ENCODE peak calls at places on chromosomes 5 and 9, in five cellular contexts. One of them, this sample, is unnamed.

GRCh38 chr5:143314664-143315063 is 88.8 kb downstream of the NR3C1 start:
- DNase-seq in iPS-NIHi11: no peak
- DNase-seq in NCI-H1436: no peak
- DNase-seq in stimulated activated CD8-positive, alpha-beta memory T cell treated with anti-CD3 and anti-CD28 coated beads, Interleukin-4, amount 100 ng/mL, for 4 hours: no peak
- DNase-seq in Calu3: no peak
- DNase-seq in this sample: no peak

GRCh38 chr5:157542282-157542966 is 33.2 kb downstream of the ADAM19 start:
- DNase-seq in iPS-NIHi11: no peak
- DNase-seq in NCI-H1436: no peak
- DNase-seq in stimulated activated CD8-positive, alpha-beta memory T cell treated with anti-CD3 and anti-CD28 coated beads, Interleukin-4, amount 100 ng/mL, for 4 hours: no peak
- DNase-seq in Calu3: no peak
- DNase-seq in this sample: no peak

GRCh38 chr5:138461343-138462125 is 3.7 kb upstream of the EGR1 start:
- DNase-seq in iPS-NIHi11: no peak
- DNase-seq in NCI-H1436: no peak
- DNase-seq in stimulated activated CD8-positive, alpha-beta memory T cell treated with anti-CD3 and anti-CD28 coated beads, Interleukin-4, amount 100 ng/mL, for 4 hours: no peak
- DNase-seq in Calu3: no peak
- DNase-seq in this sample: no peak

GRCh38 chr5:95238560-95239325 is 46.2 kb downstream of the MCTP1 start:
- DNase-seq in iPS-NIHi11: no peak
- DNase-seq in NCI-H1436: no peak
- DNase-seq in stimulated activated CD8-positive, alpha-beta memory T cell treated with anti-CD3 and anti-CD28 coated beads, Interleukin-4, amount 100 ng/mL, for 4 hours: no peak
- DNase-seq in Calu3: no peak
- DNase-seq in this sample: no peak

GRCh38 chr9:112754578-112754977 is 4.0 kb downstream of the SNX30 start:
- DNase-seq in iPS-NIHi11: no peak
- DNase-seq in NCI-H1436: no peak
- DNase-seq in stimulated activated CD8-positive, alpha-beta memory T cell treated with anti-CD3 and anti-CD28 coated beads, Interleukin-4, amount 100 ng/mL, for 4 hours: no peak
- DNase-seq in Calu3: no peak
- DNase-seq in this sample: no peak

GRCh38 chr5:122311400-122311887 is 593 bp upstream of the SNCAIP start:
- DNase-seq in iPS-NIHi11: peak
- DNase-seq in NCI-H1436: no peak
- DNase-seq in stimulated activated CD8-positive, alpha-beta memory T cell treated with anti-CD3 and anti-CD28 coated beads, Interleukin-4, amount 100 ng/mL, for 4 hours: no peak
- DNase-seq in Calu3: no peak
- DNase-seq in this sample: no peak

GRCh38 chr5:55855509-55855908 is 4.4 kb downstream of the IL31RA start:
- DNase-seq in iPS-NIHi11: peak
- DNase-seq in NCI-H1436: no peak
- DNase-seq in stimulated activated CD8-positive, alpha-beta memory T cell treated with anti-CD3 and anti-CD28 coated beads, Interleukin-4, amount 100 ng/mL, for 4 hours: no peak
- DNase-seq in Calu3: no peak
- DNase-seq in this sample: no peak

GRCh38 chr9:114189823-114190562 is 34.7 kb downstream of the COL27A1 start:
- DNase-seq in iPS-NIHi11: no peak
- DNase-seq in NCI-H1436: no peak
- DNase-seq in stimulated activated CD8-positive, alpha-beta memory T cell treated with anti-CD3 and anti-CD28 coated beads, Interleukin-4, amount 100 ng/mL, for 4 hours: no peak
- DNase-seq in Calu3: no peak
- DNase-seq in this sample: no peak

GRCh38 chr5:98769256-98770157 is 4.0 kb upstream of the RGMB start:
- DNase-seq in iPS-NIHi11: no peak
- DNase-seq in NCI-H1436: peak
- DNase-seq in stimulated activated CD8-positive, alpha-beta memory T cell treated with anti-CD3 and anti-CD28 coated beads, Interleukin-4, amount 100 ng/mL, for 4 hours: no peak
- DNase-seq in Calu3: peak
- DNase-seq in this sample: peak

GRCh38 chr5:178301641-178302040 is 69.0 kb upstream of the PHYKPL start:
- DNase-seq in iPS-NIHi11: no peak
- DNase-seq in NCI-H1436: no peak
- DNase-seq in stimulated activated CD8-positive, alpha-beta memory T cell treated with anti-CD3 and anti-CD28 coated beads, Interleukin-4, amount 100 ng/mL, for 4 hours: no peak
- DNase-seq in Calu3: no peak
- DNase-seq in this sample: no peak

GRCh38 chr5:96961053-96961452 is 25.2 kb downstream of the LNPEP start:
- DNase-seq in iPS-NIHi11: no peak
- DNase-seq in NCI-H1436: no peak
- DNase-seq in stimulated activated CD8-positive, alpha-beta memory T cell treated with anti-CD3 and anti-CD28 coated beads, Interleukin-4, amount 100 ng/mL, for 4 hours: no peak
- DNase-seq in Calu3: no peak
- DNase-seq in this sample: no peak

GRCh38 chr5:136453986-136454758 is 88.8 kb upstream of the TRPC7 start:
- DNase-seq in iPS-NIHi11: no peak
- DNase-seq in NCI-H1436: no peak
- DNase-seq in stimulated activated CD8-positive, alpha-beta memory T cell treated with anti-CD3 and anti-CD28 coated beads, Interleukin-4, amount 100 ng/mL, for 4 hours: no peak
- DNase-seq in Calu3: no peak
- DNase-seq in this sample: no peak

GRCh38 chr5:99169309-99169708 is 240.5 kb upstream of the CHD1 start:
- DNase-seq in iPS-NIHi11: no peak
- DNase-seq in NCI-H1436: peak
- DNase-seq in stimulated activated CD8-positive, alpha-beta memory T cell treated with anti-CD3 and anti-CD28 coated beads, Interleukin-4, amount 100 ng/mL, for 4 hours: no peak
- DNase-seq in Calu3: no peak
- DNase-seq in this sample: no peak

GRCh38 chr5:150560401-150561191 is 52.7 kb downstream of the NDST1 start:
- DNase-seq in iPS-NIHi11: peak
- DNase-seq in NCI-H1436: peak
- DNase-seq in stimulated activated CD8-positive, alpha-beta memory T cell treated with anti-CD3 and anti-CD28 coated beads, Interleukin-4, amount 100 ng/mL, for 4 hours: peak
- DNase-seq in Calu3: peak
- DNase-seq in this sample: peak

GRCh38 chr9:123310551-123311249 is 42.3 kb upstream of the STRBP start:
- DNase-seq in iPS-NIHi11: no peak
- DNase-seq in NCI-H1436: no peak
- DNase-seq in stimulated activated CD8-positive, alpha-beta memory T cell treated with anti-CD3 and anti-CD28 coated beads, Interleukin-4, amount 100 ng/mL, for 4 hours: no peak
- DNase-seq in Calu3: no peak
- DNase-seq in this sample: no peak

GRCh38 chr9:22052376-22052945 is 43.4 kb upstream of the CDKN2B start:
- DNase-seq in iPS-NIHi11: no peak
- DNase-seq in NCI-H1436: no peak
- DNase-seq in stimulated activated CD8-positive, alpha-beta memory T cell treated with anti-CD3 and anti-CD28 coated beads, Interleukin-4, amount 100 ng/mL, for 4 hours: no peak
- DNase-seq in Calu3: peak
- DNase-seq in this sample: no peak

GRCh38 chr5:173591300-173591622 is 25.2 kb downstream of the BOD1 start:
- DNase-seq in iPS-NIHi11: no peak
- DNase-seq in NCI-H1436: no peak
- DNase-seq in stimulated activated CD8-positive, alpha-beta memory T cell treated with anti-CD3 and anti-CD28 coated beads, Interleukin-4, amount 100 ng/mL, for 4 hours: no peak
- DNase-seq in Calu3: no peak
- DNase-seq in this sample: no peak

GRCh38 chr5:21573915-21574314 is 1279.2 kb downstream of the CDH12 start:
- DNase-seq in iPS-NIHi11: no peak
- DNase-seq in NCI-H1436: peak
- DNase-seq in stimulated activated CD8-positive, alpha-beta memory T cell treated with anti-CD3 and anti-CD28 coated beads, Interleukin-4, amount 100 ng/mL, for 4 hours: no peak
- DNase-seq in Calu3: no peak
- DNase-seq in this sample: no peak

GRCh38 chr9:116844621-116845020 is 157.5 kb downstream of the TRIM32 start:
- DNase-seq in iPS-NIHi11: no peak
- DNase-seq in NCI-H1436: no peak
- DNase-seq in stimulated activated CD8-positive, alpha-beta memory T cell treated with anti-CD3 and anti-CD28 coated beads, Interleukin-4, amount 100 ng/mL, for 4 hours: no peak
- DNase-seq in Calu3: no peak
- DNase-seq in this sample: no peak

This sample was measured in activated CD8-positive, alpha-beta memory T cell treated with anti-CD3 and anti-CD28 coated beads for 1 hour.